ENCODE peak calls at places on chromosome 13, in five cellular contexts. R is CD8-positive, alpha-beta T cell; T is heart left ventricle; Z is psoas muscle; O is brain microvascular endothelial cell. J is an unnamed sample.

GRCh38 chr13:114045113-114045735 is 71.3 kb upstream of the C13orf46 start:
- DNase-seq in R (no peak), T (no peak), Z (no peak), O (no peak), J (no peak)

GRCh38 chr13:111903143-111903542 is 163.8 kb upstream of the SOX1 start:
- DNase-seq in R (no peak), T (no peak), Z (no peak), O (no peak), J (no peak)

GRCh38 chr13:39417643-39418042 is 185.3 kb downstream of the LHFPL6 start:
- DNase-seq in R (no peak), T (peak), Z (no peak), O (peak), J (peak)

GRCh38 chr13:50732712-50733111 is 110.8 kb downstream of the DLEU7 start:
- DNase-seq in R (no peak), T (no peak), Z (no peak), O (peak), J (no peak)

GRCh38 chr13:110182003-110182402 is 125.0 kb downstream of the COL4A1 start:
- DNase-seq in R (no peak), T (no peak), Z (no peak), O (no peak), J (no peak)

GRCh38 chr13:32126756-32127155 is 95.2 kb downstream of the FRY start:
- DNase-seq in R (no peak), T (no peak), Z (no peak), O (no peak), J (no peak)

GRCh38 chr13:30429721-30430694 is 7.7 kb downstream of the UBE2L5 start:
- DNase-seq in R (no peak), T (no peak), Z (no peak), O (peak), J (no peak)

GRCh38 chr13:31947506-31947905 is 84.1 kb upstream of the FRY start:
- DNase-seq in R (no peak), T (no peak), Z (no peak), O (no peak), J (no peak)

GRCh38 chr13:109892101-109892500 is 105.7 kb upstream of the IRS2 start:
- DNase-seq in R (no peak), T (no peak), Z (no peak), O (no peak), J (no peak)

GRCh38 chr13:45989607-45990006 is 62.9 kb downstream of the ZC3H13 start:
- DNase-seq in R (no peak), T (no peak), Z (no peak), O (peak), J (no peak)

GRCh38 chr13:107870400-107870799 is 344.9 kb downstream of the LIG4 start:
- DNase-seq in R (no peak), T (no peak), Z (no peak), O (no peak), J (no peak)

GRCh38 chr13:97174638-97175037 is 47.5 kb upstream of the MBNL2 start:
- DNase-seq in R (no peak), T (no peak), Z (no peak), O (no peak), J (no peak)

GRCh38 chr13:67736646-67737420 is 506.7 kb upstream of the PCDH9 start:
- DNase-seq in R (no peak), T (no peak), Z (no peak), O (peak), J (peak)

GRCh38 chr13:97359181-97360057 is 74.5 kb upstream of the RAP2A start:
- DNase-seq in R (peak), T (no peak), Z (no peak), O (peak), J (peak)

GRCh38 chr13:48476215-48476614 is 56.7 kb downstream of the RCBTB2 start:
- DNase-seq in R (no peak), T (no peak), Z (no peak), O (no peak), J (no peak)

GRCh38 chr13:94656766-94657165 is 55.1 kb downstream of the GPR180 start:
- DNase-seq in R (no peak), T (no peak), Z (no peak), O (peak), J (no peak)

GRCh38 chr13:45695198-45695730 is 6.9 kb upstream of the CBY2 start:
- DNase-seq in R (no peak), T (no peak), Z (no peak), O (no peak), J (no peak)

GRCh38 chr13:23159205-23159586 is 21.6 kb upstream of the SGCG start:
- DNase-seq in R (no peak), T (no peak), Z (peak), O (peak), J (peak)

GRCh38 chr13:33169273-33169980 is 116.1 kb downstream of the STARD13 start:
- DNase-seq in R (no peak), T (no peak), Z (no peak), O (peak), J (no peak)

GRCh38 chr13:75702476-75702875 is 66.3 kb downstream of the LMO7 start:
- DNase-seq in R (no peak), T (no peak), Z (no peak), O (no peak), J (no peak)

GRCh38 chr13:48902421-48902820 is 73.3 kb upstream of the FNDC3A start:
- DNase-seq in R (no peak), T (no peak), Z (no peak), O (peak), J (no peak)

GRCh38 chr13:44843403-44843802 is 145.9 kb downstream of the NUFIP1 start:
- DNase-seq in R (no peak), T (no peak), Z (no peak), O (peak), J (no peak)

GRCh38 chr13:113051641-113052040 is 54.0 kb upstream of the F7 start:
- DNase-seq in R (no peak), T (peak), Z (no peak), O (no peak), J (no peak)

GRCh38 chr13:113115363-113116205 is 7.0 kb upstream of the F10 start:
- DNase-seq in R (no peak), T (no peak), Z (no peak), O (no peak), J (no peak)

GRCh38 chr13:84571264-84571663 is 689.0 kb upstream of the SLITRK1 start:
- DNase-seq in R (no peak), T (no peak), Z (no peak), O (no peak), J (no peak)

GRCh38 chr13:101474419-101474957 is 22.0 kb downstream of the ITGBL1 start:
- DNase-seq in R (no peak), T (no peak), Z (no peak), O (peak), J (peak)

GRCh38 chr13:113062691-113063090 is 42.9 kb upstream of the F7 start:
- DNase-seq in R (no peak), T (no peak), Z (no peak), O (no peak), J (no peak)

DNA sequence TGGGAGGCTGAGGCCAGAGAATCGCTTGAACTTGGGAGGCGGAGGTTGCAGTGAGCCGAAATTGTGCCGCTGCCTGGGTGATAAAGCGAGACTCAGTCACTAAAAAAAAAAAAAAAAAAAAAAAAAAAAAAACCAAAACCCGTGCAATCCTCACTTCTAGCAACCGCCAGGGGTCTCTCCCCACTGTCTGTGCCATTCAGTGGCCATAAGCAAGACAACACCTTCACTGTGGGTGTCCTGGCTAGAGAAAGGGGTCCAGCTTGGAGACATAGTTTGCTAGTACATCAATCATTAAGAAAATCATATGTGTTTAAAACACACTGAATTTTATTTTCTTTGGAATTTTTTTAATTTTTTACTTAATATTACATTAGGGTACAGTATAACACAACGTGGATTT is 68.2 kb downstream of the RASL11A start:
- DNase-seq in R (no peak), T (no peak), Z (no peak), O (no peak), J (no peak)
- TF ChIP-seq CTCF in R (no peak), T (no peak), Z (no peak), O (peak), J (no peak)

GRCh38 chr13:83150616-83151307 is 731.5 kb downstream of the SLITRK1 start:
- DNase-seq in R (no peak), T (no peak), Z (no peak), O (no peak), J (no peak)
- TF ChIP-seq CTCF in R (no peak), T (no peak), Z (no peak), O (no peak), J (no peak)

GRCh38 chr13:98775386-98775785 is 22.9 kb upstream of the SLC15A1 start:
- DNase-seq in R (no peak), T (no peak), Z (no peak), O (no peak), J (no peak)

GRCh38 chr13:98771838-98772611 is 19.6 kb upstream of the SLC15A1 start:
- DNase-seq in R (no peak), T (no peak), Z (no peak), O (no peak), J (no peak)

GRCh38 chr13:98773921-98774320 is 21.4 kb upstream of the SLC15A1 start:
- DNase-seq in R (no peak), T (no peak), Z (no peak), O (no peak), J (no peak)

GRCh38 chr13:98774776-98775175 is 22.3 kb upstream of the SLC15A1 start:
- DNase-seq in R (no peak), T (no peak), Z (no peak), O (no peak), J (no peak)

GRCh38 chr13:98773053-98773452 is 20.6 kb upstream of the SLC15A1 start:
- DNase-seq in R (no peak), T (no peak), Z (no peak), O (no peak), J (no peak)
- TF ChIP-seq CTCF in R (no peak), T (no peak), Z (no peak), O (peak), J (no peak)

GRCh38 chr13:102567857-102568256 is 28.9 kb upstream of the TPP2 start:
- DNase-seq in R (no peak), T (no peak), Z (no peak), O (no peak), J (no peak)

GRCh38 chr13:102569488-102569887 is 27.3 kb upstream of the TPP2 start:
- DNase-seq in R (no peak), T (no peak), Z (no peak), O (peak), J (no peak)

GRCh38 chr13:102566513-102566912 is 30.3 kb upstream of the TPP2 start:
- DNase-seq in R (no peak), T (no peak), Z (no peak), O (no peak), J (no peak)

GRCh38 chr13:102571075-102571474 is 25.7 kb upstream of the TPP2 start:
- DNase-seq in R (no peak), T (no peak), Z (no peak), O (no peak), J (no peak)
- TF ChIP-seq CTCF in R (no peak), T (no peak), Z (no peak), O (peak), J (peak)

DNA sequence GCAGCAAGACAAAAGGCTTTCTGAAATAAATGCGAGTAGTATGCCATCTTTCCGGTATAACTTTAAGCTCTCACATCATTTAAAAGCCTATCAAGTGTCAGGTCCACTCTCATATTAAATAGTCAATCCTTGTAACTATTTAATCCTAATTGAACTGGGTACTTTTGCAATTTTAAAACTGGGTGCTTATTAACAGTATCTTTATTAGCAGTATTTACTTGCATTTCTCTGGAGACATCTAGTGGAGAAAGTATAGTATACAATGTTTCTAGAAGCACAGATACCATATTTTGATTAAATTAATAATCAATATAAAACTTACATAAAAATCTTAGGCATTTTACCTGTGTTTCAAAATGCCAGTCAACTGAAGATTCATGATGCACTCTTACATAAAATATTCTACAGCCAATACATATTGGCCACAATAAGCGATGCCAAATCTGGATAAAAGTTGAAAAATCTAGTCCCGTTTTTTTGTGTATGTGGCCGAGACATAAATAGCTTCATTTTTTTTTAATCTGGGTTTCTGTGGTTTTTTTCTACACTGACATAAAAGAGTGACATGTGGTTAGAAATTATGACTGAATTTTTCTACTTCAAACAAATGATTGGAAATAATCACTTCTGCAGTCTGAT is 4.3 kb upstream of the POSTN start:
- DNase-seq in R (no peak), T (no peak), Z (no peak), O (no peak), J (no peak)
- TF ChIP-seq CTCF in R (no peak), T (peak), Z (peak), O (peak), J (peak)

GRCh38 chr13:56352901-56353300 is 787.8 kb upstream of the PRR20A start:
- DNase-seq in R (no peak), T (no peak), Z (no peak), O (no peak), J (no peak)

GRCh38 chr13:56352356-56352755 is 788.4 kb upstream of the PRR20A start:
- DNase-seq in R (no peak), T (no peak), Z (no peak), O (no peak), J (no peak)

GRCh38 chr13:56349866-56350265 is 790.9 kb upstream of the PRR20A start:
- DNase-seq in R (no peak), T (no peak), Z (no peak), O (no peak), J (no peak)

GRCh38 chr13:56347014-56347413 is 793.7 kb upstream of the PRR20A start:
- DNase-seq in R (no peak), T (no peak), Z (no peak), O (no peak), J (no peak)

DNA sequence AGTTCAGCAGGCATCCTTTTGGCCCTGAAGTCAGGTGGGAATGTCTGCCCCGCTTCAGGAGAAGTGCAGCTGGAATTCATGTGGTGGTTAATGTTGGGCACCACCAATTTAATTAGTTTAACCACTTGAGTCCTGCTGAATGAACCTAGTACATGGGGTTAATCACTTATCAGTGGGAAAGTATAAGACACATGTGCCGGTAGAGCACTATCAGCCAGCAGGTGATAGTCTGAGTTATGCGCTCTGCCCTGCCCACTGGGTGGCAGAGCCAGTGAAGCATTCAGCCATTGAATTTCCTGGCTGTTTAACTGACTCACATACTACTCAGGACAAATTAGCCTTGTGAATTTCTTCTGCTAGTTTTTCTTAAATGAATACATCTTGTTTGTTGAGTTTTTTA is 789.7 kb upstream of the PRR20A start:
- DNase-seq in R (no peak), T (no peak), Z (no peak), O (no peak), J (no peak)
- TF ChIP-seq CTCF in R (no peak), T (no peak), Z (no peak), O (no peak), J (no peak)

DNA sequence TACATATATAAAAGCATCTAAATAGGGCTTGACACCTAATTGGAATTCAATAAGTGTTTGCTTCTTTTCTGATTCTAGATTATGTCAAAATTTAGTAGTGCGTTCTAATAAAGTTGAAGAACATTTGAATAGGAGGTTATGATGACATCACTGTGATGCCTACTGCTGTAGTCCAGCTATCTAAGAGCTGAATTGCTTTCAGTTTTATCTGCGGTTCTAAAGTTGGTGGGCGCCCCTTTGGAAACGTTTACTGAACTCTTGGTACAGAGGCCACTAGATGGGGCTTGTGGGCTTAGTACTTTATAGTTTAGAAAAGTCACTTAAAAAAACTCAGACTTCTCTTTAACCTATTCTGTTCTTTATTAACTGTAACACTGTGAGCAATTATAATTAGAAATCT is 776.9 kb downstream of the GPC5 start:
- DNase-seq in R (no peak), T (no peak), Z (no peak), O (peak), J (peak)
- TF ChIP-seq CTCF in R (no peak), T (peak), Z (no peak), O (peak), J (peak)

DNA sequence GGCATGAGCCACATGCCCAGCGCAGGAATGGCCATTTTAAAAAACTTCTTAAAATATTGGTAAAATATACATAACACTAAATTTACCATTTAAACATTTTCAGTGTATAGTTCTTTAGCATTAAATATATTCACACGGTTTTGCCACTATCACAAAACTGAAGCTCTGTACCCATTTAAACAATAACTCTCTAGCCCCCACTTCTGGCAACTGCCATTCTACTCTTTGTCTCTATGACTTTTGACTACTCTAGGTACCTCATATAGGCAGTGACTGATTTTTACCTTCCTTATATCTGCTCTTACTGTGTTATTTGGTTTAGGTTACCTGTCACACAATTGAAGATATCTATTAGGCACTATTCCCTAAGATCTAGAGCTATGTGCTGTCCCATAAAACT is 2.3 kb upstream of the KBTBD7 start:
- DNase-seq in R (no peak), T (no peak), Z (no peak), O (no peak), J (no peak)
- TF ChIP-seq CTCF in R (no peak), T (no peak), Z (no peak), O (peak), J (peak)